ENCODE peak calls at places on chromosomes 6 and 20, in nine cellular contexts. One of them, this sample, is unnamed.

GRCh38 chr6:13523826-13524622 is 36.6 kb upstream of the GFOD1 start:
- DNase-seq in naive B cell: no peak
- DNase-seq in HEK293T: no peak
- DNase-seq in astrocyte of the spinal cord: no peak
- DNase-seq in activated T-helper 9 cell treated with anti-CD3 and anti-CD28 coated beads, Interleukin-2, amount 50 U/mL, for 16 hours: no peak
- DNase-seq in PC-3: no peak
- DNase-seq in nephron progenitor cell: no peak
- DNase-seq in SK-N-SH: no peak
- DNase-seq in T-helper 2 cell: no peak
- DNase-seq in this sample: no peak

GRCh38 chr20:36467076-36467999 is 74.0 kb upstream of the MYL9 start:
- DNase-seq in naive B cell: peak; percentile 25
- DNase-seq in HEK293T: no peak
- DNase-seq in astrocyte of the spinal cord: peak; percentile 43
- DNase-seq in activated T-helper 9 cell treated with anti-CD3 and anti-CD28 coated beads, Interleukin-2, amount 50 U/mL, for 16 hours: peak; percentile 18
- DNase-seq in PC-3: peak; percentile 56
- DNase-seq in nephron progenitor cell: no peak
- DNase-seq in SK-N-SH: no peak
- DNase-seq in T-helper 2 cell: no peak
- DNase-seq in this sample: no peak

GRCh38 chr6:81171991-81172740 is 580.3 kb downstream of the TENT5A start:
- DNase-seq in naive B cell: no peak
- DNase-seq in HEK293T: no peak
- DNase-seq in astrocyte of the spinal cord: peak; percentile 84
- DNase-seq in activated T-helper 9 cell treated with anti-CD3 and anti-CD28 coated beads, Interleukin-2, amount 50 U/mL, for 16 hours: no peak
- DNase-seq in PC-3: no peak
- DNase-seq in nephron progenitor cell: no peak
- DNase-seq in SK-N-SH: no peak
- DNase-seq in T-helper 2 cell: no peak
- DNase-seq in this sample: peak; percentile 56

GRCh38 chr20:37226889-37227288 is 34.7 kb downstream of the GHRH start:
- DNase-seq in naive B cell: no peak
- DNase-seq in HEK293T: no peak
- DNase-seq in astrocyte of the spinal cord: peak; percentile 37
- DNase-seq in activated T-helper 9 cell treated with anti-CD3 and anti-CD28 coated beads, Interleukin-2, amount 50 U/mL, for 16 hours: no peak
- DNase-seq in PC-3: no peak
- DNase-seq in nephron progenitor cell: no peak
- DNase-seq in SK-N-SH: no peak
- DNase-seq in T-helper 2 cell: no peak
- DNase-seq in this sample: no peak

GRCh38 chr6:128919831-128920230 is 36.9 kb downstream of the LAMA2 start:
- DNase-seq in naive B cell: no peak
- DNase-seq in HEK293T: no peak
- DNase-seq in astrocyte of the spinal cord: no peak
- DNase-seq in activated T-helper 9 cell treated with anti-CD3 and anti-CD28 coated beads, Interleukin-2, amount 50 U/mL, for 16 hours: no peak
- DNase-seq in PC-3: no peak
- DNase-seq in nephron progenitor cell: no peak
- DNase-seq in SK-N-SH: no peak
- DNase-seq in T-helper 2 cell: no peak
- DNase-seq in this sample: no peak

GRCh38 chr20:17625246-17626051 is 55.6 kb downstream of the DSTN start:
- DNase-seq in naive B cell: no peak
- DNase-seq in HEK293T: no peak
- DNase-seq in astrocyte of the spinal cord: no peak
- DNase-seq in activated T-helper 9 cell treated with anti-CD3 and anti-CD28 coated beads, Interleukin-2, amount 50 U/mL, for 16 hours: no peak
- DNase-seq in PC-3: no peak
- DNase-seq in nephron progenitor cell: no peak
- DNase-seq in SK-N-SH: peak; percentile 19
- DNase-seq in T-helper 2 cell: no peak
- DNase-seq in this sample: no peak

GRCh38 chr6:88377976-88378580 is 211.9 kb upstream of the CNR1 start:
- DNase-seq in naive B cell: no peak
- DNase-seq in HEK293T: no peak
- DNase-seq in astrocyte of the spinal cord: no peak
- DNase-seq in activated T-helper 9 cell treated with anti-CD3 and anti-CD28 coated beads, Interleukin-2, amount 50 U/mL, for 16 hours: no peak
- DNase-seq in PC-3: no peak
- DNase-seq in nephron progenitor cell: no peak
- DNase-seq in SK-N-SH: no peak
- DNase-seq in T-helper 2 cell: no peak
- DNase-seq in this sample: no peak

GRCh38 chr20:33994624-33994913 is 858 bp downstream of the RALY start:
- DNase-seq in naive B cell: no peak
- DNase-seq in HEK293T: no peak
- DNase-seq in astrocyte of the spinal cord: no peak
- DNase-seq in activated T-helper 9 cell treated with anti-CD3 and anti-CD28 coated beads, Interleukin-2, amount 50 U/mL, for 16 hours: no peak
- DNase-seq in PC-3: no peak
- DNase-seq in nephron progenitor cell: no peak
- DNase-seq in SK-N-SH: no peak
- DNase-seq in T-helper 2 cell: no peak
- DNase-seq in this sample: no peak

GRCh38 chr6:98769546-98769945 is 64.8 kb upstream of the POU3F2 start:
- DNase-seq in naive B cell: no peak
- DNase-seq in HEK293T: peak; percentile 48
- DNase-seq in astrocyte of the spinal cord: peak; percentile 36
- DNase-seq in activated T-helper 9 cell treated with anti-CD3 and anti-CD28 coated beads, Interleukin-2, amount 50 U/mL, for 16 hours: no peak
- DNase-seq in PC-3: peak; percentile 47
- DNase-seq in nephron progenitor cell: no peak
- DNase-seq in SK-N-SH: no peak
- DNase-seq in T-helper 2 cell: no peak
- DNase-seq in this sample: no peak

GRCh38 chr6:25883536-25883935 is 9.5 kb upstream of the SLC17A3 start:
- DNase-seq in naive B cell: no peak
- DNase-seq in HEK293T: no peak
- DNase-seq in astrocyte of the spinal cord: no peak
- DNase-seq in activated T-helper 9 cell treated with anti-CD3 and anti-CD28 coated beads, Interleukin-2, amount 50 U/mL, for 16 hours: no peak
- DNase-seq in PC-3: no peak
- DNase-seq in nephron progenitor cell: no peak
- DNase-seq in SK-N-SH: no peak
- DNase-seq in T-helper 2 cell: no peak
- DNase-seq in this sample: no peak

GRCh38 chr20:11140359-11140758 is 466.6 kb upstream of the JAG1 start:
- DNase-seq in naive B cell: no peak
- DNase-seq in HEK293T: no peak
- DNase-seq in astrocyte of the spinal cord: peak; percentile 87
- DNase-seq in activated T-helper 9 cell treated with anti-CD3 and anti-CD28 coated beads, Interleukin-2, amount 50 U/mL, for 16 hours: no peak
- DNase-seq in PC-3: peak; percentile 96
- DNase-seq in nephron progenitor cell: no peak
- DNase-seq in SK-N-SH: no peak
- DNase-seq in T-helper 2 cell: no peak
- DNase-seq in this sample: peak; percentile 75

GRCh38 chr6:43427406-43428111 is at the start of gene ABCC10:
- DNase-seq in naive B cell: peak; percentile 92
- DNase-seq in HEK293T: peak; percentile 96
- DNase-seq in astrocyte of the spinal cord: peak; percentile 97
- DNase-seq in activated T-helper 9 cell treated with anti-CD3 and anti-CD28 coated beads, Interleukin-2, amount 50 U/mL, for 16 hours: peak; percentile 88
- DNase-seq in PC-3: peak; percentile 95
- DNase-seq in nephron progenitor cell: peak; percentile 94
- DNase-seq in SK-N-SH: peak; percentile 98
- DNase-seq in T-helper 2 cell: peak; percentile 83
- DNase-seq in this sample: peak; percentile 85

GRCh38 chr6:105753184-105754097 is 332.7 kb upstream of the PRDM1 start:
- DNase-seq in naive B cell: no peak
- DNase-seq in HEK293T: no peak
- DNase-seq in astrocyte of the spinal cord: peak; percentile 45
- DNase-seq in activated T-helper 9 cell treated with anti-CD3 and anti-CD28 coated beads, Interleukin-2, amount 50 U/mL, for 16 hours: no peak
- DNase-seq in PC-3: peak; percentile 70
- DNase-seq in nephron progenitor cell: no peak
- DNase-seq in SK-N-SH: no peak
- DNase-seq in T-helper 2 cell: no peak
- DNase-seq in this sample: no peak

GRCh38 chr20:58149412-58150091 is 78.9 kb downstream of the ANKRD60 start:
- DNase-seq in naive B cell: no peak
- DNase-seq in HEK293T: no peak
- DNase-seq in astrocyte of the spinal cord: no peak
- DNase-seq in activated T-helper 9 cell treated with anti-CD3 and anti-CD28 coated beads, Interleukin-2, amount 50 U/mL, for 16 hours: no peak
- DNase-seq in PC-3: peak; percentile 80
- DNase-seq in nephron progenitor cell: no peak
- DNase-seq in SK-N-SH: no peak
- DNase-seq in T-helper 2 cell: no peak
- DNase-seq in this sample: no peak